ENCODE peak calls at places on chromosomes 13 and 19, in eight cellular contexts. X is cardiac muscle cell; I is ascending aorta; J is suprapubic skin; W is pancreas; Q is CD8-positive, alpha-beta memory T cell; O is GM23338; G is left lung. K is an unnamed sample.

GRCh38 chr19:40740747-40741146 is 9.5 kb downstream of the ACTMAP start:
- DNase-seq in O (no peak), J (peak; percentile 93), G (no peak), X (no peak), I (no peak), Q (no peak), W (no peak), K (no peak)

GRCh38 chr13:112893570-112894422 is 75.2 kb upstream of the MCF2L start:
- DNase-seq in Q (no peak), G (peak; percentile 37), W (peak; percentile 82), O (peak; percentile 71), X (peak; percentile 11), I (no peak), J (no peak), K (peak; percentile 72)

GRCh38 chr19:30783936-30784335 is 411.8 kb downstream of the ZNF536 start:
- DNase-seq in J (no peak), X (no peak), O (no peak), W (no peak), Q (no peak), I (no peak), G (no peak), K (no peak)

GRCh38 chr19:5093297-5093858 is 124.5 kb downstream of the KDM4B start:
- DNase-seq in X (peak; percentile 55), J (no peak), O (no peak), I (no peak), W (no peak), G (no peak), Q (no peak), K (no peak)

GRCh38 chr13:99892189-99892588 is 79.4 kb downstream of the ZIC5 start:
- DNase-seq in Q (no peak), W (no peak), G (no peak), I (no peak), O (peak; percentile 87), X (no peak), J (no peak), K (no peak)

GRCh38 chr19:5805465-5806132 is 732 bp downstream of the NRTN start:
- DNase-seq in G (no peak), X (peak; percentile 60), W (peak; percentile 94), J (no peak), O (peak; percentile 97), Q (peak; percentile 38), I (no peak), K (peak; percentile 73)

GRCh38 chr19:44576843-44577565 is 36.4 kb upstream of the IGSF23 start:
- DNase-seq in W (no peak), O (peak; percentile 84), J (no peak), X (no peak), G (no peak), I (no peak), Q (no peak), K (peak; percentile 64)

GRCh38 chr13:37105251-37105714 is at the start of gene CSNK1A1L:
- DNase-seq in Q (no peak), I (no peak), G (no peak), X (no peak), J (no peak), O (no peak), W (no peak), K (no peak)

GRCh38 chr19:3968556-3969434 is 2.1 kb downstream of the DAPK3 start:
- DNase-seq in W (no peak), X (peak; percentile 100), O (peak; percentile 97), Q (no peak), J (peak; percentile 91), G (peak; percentile 90), I (peak; percentile 90), K (peak; percentile 75)

GRCh38 chr19:46728208-46728607 is 11.3 kb upstream of the PRKD2 start:
- DNase-seq in G (no peak), Q (no peak), O (no peak), X (no peak), I (no peak), W (no peak), J (no peak), K (no peak)

GRCh38 chr19:19537321-19538048 is 580 bp upstream of the CILP2 start:
- DNase-seq in X (no peak), J (no peak), W (no peak), O (peak; percentile 64), I (no peak), Q (no peak), G (no peak), K (no peak)

GRCh38 chr19:15251010-15251748 is 18.9 kb upstream of the EPHX3 start:
- DNase-seq in I (no peak), J (no peak), X (peak; percentile 69), G (no peak), O (no peak), Q (no peak), W (no peak), K (no peak)

GRCh38 chr13:48297131-48297786 is 6.3 kb upstream of the RB1 start:
- DNase-seq in O (no peak), Q (no peak), W (no peak), G (no peak), J (no peak), I (no peak), X (no peak), K (no peak)

GRCh38 chr13:78020861-78021260 is 102.2 kb upstream of the EDNRB start:
- DNase-seq in G (no peak), O (no peak), I (no peak), W (no peak), X (peak; percentile 7), Q (no peak), J (no peak), K (no peak)

GRCh38 chr13:113905942-113906341 is 42.1 kb upstream of the GAS6 start:
- DNase-seq in X (no peak), G (no peak), I (no peak), Q (no peak), J (no peak), W (peak; percentile 19), O (no peak), K (no peak)

GRCh38 chr13:80314711-80315505 is 26.0 kb downstream of the SPRY2 start:
- DNase-seq in W (no peak), Q (no peak), O (no peak), X (no peak), G (no peak), J (no peak), I (no peak), K (no peak)

GRCh38 chr13:89846890-89847585 is 1500.4 kb upstream of the MIR17HG start:
- DNase-seq in J (no peak), G (no peak), I (no peak), W (no peak), Q (no peak), X (peak; percentile 28), O (no peak), K (no peak)

GRCh38 chr19:7326105-7326877 is 22.4 kb upstream of the ARHGEF18 start:
- DNase-seq in W (no peak), J (peak; percentile 25), I (no peak), Q (no peak), G (no peak), X (peak; percentile 21), O (peak; percentile 93), K (no peak)

GRCh38 chr19:28519950-28520861 is 692.7 kb downstream of the UQCRFS1 start:
- DNase-seq in X (no peak), I (no peak), J (no peak), W (peak; percentile 68), Q (no peak), O (no peak), G (no peak), K (no peak)

GRCh38 chr13:104954210-104954609 is 1581.3 kb downstream of the EFNB2 start:
- DNase-seq in J (no peak), Q (no peak), G (no peak), X (peak; percentile 8), W (no peak), O (no peak), I (no peak), K (no peak)

DNA sequence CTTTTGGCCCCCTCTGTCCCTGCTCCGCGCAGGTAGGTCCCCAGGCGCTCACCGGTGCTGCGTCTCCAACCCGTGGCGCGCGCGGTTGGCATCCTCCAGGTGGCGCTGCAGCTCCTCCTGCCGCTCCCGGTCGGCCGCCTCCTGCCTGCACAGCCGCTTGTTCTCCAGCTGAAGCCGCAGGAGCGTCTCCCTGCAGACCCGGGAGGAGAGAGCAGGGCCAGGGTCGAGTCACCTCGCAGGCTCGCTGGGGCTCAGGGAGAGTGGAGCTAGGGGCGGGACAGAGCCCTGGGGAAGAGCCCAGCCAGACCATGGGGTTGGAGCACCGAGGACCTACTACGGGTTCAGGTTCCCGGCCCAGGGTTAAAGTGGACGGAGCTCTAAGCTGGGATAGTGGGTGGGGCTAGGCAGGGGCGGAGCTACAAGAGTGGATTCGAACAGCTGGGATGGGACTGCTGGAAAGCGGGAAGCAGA is 9.3 kb downstream of the HOOK2 start:
- DNase-seq in X (no peak), G (peak; percentile 83), J (peak; percentile 92), W (peak; percentile 88), I (no peak), Q (peak; percentile 61), O (peak; percentile 88), K (peak; percentile 84)
- H3K4me3 ChIP-seq in X (peak overlapping the region; percentile 34), G (peak overlapping the region; percentile 41), J (peak overlapping the region; percentile 33), W (peak overlapping the region; percentile 35), I (peak overlapping the region; percentile 68), Q (no peak overlapping the region), O (peak overlapping the region; percentile 60), K (no peak overlapping the region)

GRCh38 chr19:48777139-48777538 is 21.8 kb downstream of the FGF21 start:
- DNase-seq in O (no peak), J (no peak), G (no peak), I (no peak), W (no peak), Q (no peak), X (no peak), K (no peak)
- H3K4me1 ChIP-seq in O (no peaks in the 10 kb centered on the region), J (peaks cover 14% of the 10 kb centered on the region), G (peaks cover 16% of the 10 kb centered on the region), I (no peaks in the 10 kb centered on the region), W (peaks cover 36% of the 10 kb centered on the region), Q (no peaks in the 10 kb centered on the region), X (no peaks in the 10 kb centered on the region), K (no peaks in the 10 kb centered on the region)

GRCh38 chr19:11451327-11451941 is 16.0 kb downstream of the PRKCSH start:
- DNase-seq in W (no peak), Q (no peak), I (no peak), J (no peak), X (no peak), O (no peak), G (no peak), K (no peak)
- H3K4me3 ChIP-seq in W (no peak overlapping the region), Q (no peak overlapping the region), I (no peak overlapping the region), J (no peak overlapping the region), X (no peak overlapping the region), O (peak overlapping the region; percentile 12), G (no peak overlapping the region), K (no peak overlapping the region)

GRCh38 chr19:18104793-18105131 is 7.2 kb downstream of the MAST3 start:
- DNase-seq in W (no peak), J (no peak), Q (no peak), I (no peak), O (no peak), X (no peak), G (no peak), K (no peak)

GRCh38 chr19:18100710-18101109 is 3.1 kb downstream of the MAST3 start:
- DNase-seq in W (no peak), Q (no peak), J (no peak), G (no peak), O (peak; percentile 93), I (no peak), X (no peak), K (no peak)

GRCh38 chr19:18101268-18101667 is 3.7 kb downstream of the MAST3 start:
- DNase-seq in G (no peak), W (no peak), Q (no peak), I (no peak), X (no peak), J (no peak), O (no peak), K (no peak)

GRCh38 chr19:18099623-18099995 is 2.0 kb downstream of the MAST3 start:
- DNase-seq in Q (no peak), G (no peak), O (no peak), J (no peak), W (no peak), X (no peak), I (no peak), K (no peak)

GRCh38 chr19:18102916-18103542 is 5.5 kb downstream of the MAST3 start:
- DNase-seq in X (no peak), G (no peak), Q (no peak), I (no peak), O (no peak), W (no peak), J (no peak), K (no peak)
- H3K4me1 ChIP-seq in X (no peaks in the 10 kb centered on the region), G (peaks cover 35% of the 10 kb centered on the region), Q (peaks cover 28% of the 10 kb centered on the region), I (peaks cover 9% of the 10 kb centered on the region), O (peaks cover 7% of the 10 kb centered on the region), W (no peaks in the 10 kb centered on the region), J (peaks cover 24% of the 10 kb centered on the region), K (peaks cover 21% of the 10 kb centered on the region)

K was measured in mucosa of descending colon.